ENCODE peak calls at places on chromosomes 6 and 20, in seven cellular contexts. F, Q, B, E, R, T and I are unnamed samples.

GRCh38 chr20:58086763-58087566 is 141.5 kb downstream of the ANKRD60 start:
- DNase-seq in Q (no peak), T (peak; percentile 72), B (peak; percentile 76), F (peak; percentile 55), R (no peak), E (no peak), I (peak; percentile 89)

GRCh38 chr6:136723780-136724179 is 68.5 kb downstream of the MAP3K5 start:
- DNase-seq in F (no peak), Q (no peak), E (no peak), B (no peak), R (peak; percentile 56), T (no peak), I (peak; percentile 10)

GRCh38 chr6:169851641-169852503 is 100.5 kb downstream of the ERMARD start:
- DNase-seq in B (peak; percentile 69), F (peak; percentile 39), E (no peak), Q (no peak), T (no peak), R (peak; percentile 7), I (peak; percentile 73)

GRCh38 chr20:58869662-58870227 is 17.2 kb downstream of the GNAS start:
- DNase-seq in T (no peak), E (no peak), B (no peak), R (no peak), Q (no peak), F (no peak), I (no peak)

GRCh38 chr6:158069800-158070195 is 88.1 kb downstream of the SYNJ2 start:
- DNase-seq in T (no peak), Q (no peak), F (no peak), E (peak; percentile 14), R (no peak), B (no peak), I (peak; percentile 71)

GRCh38 chr6:119333707-119334295 is 15.8 kb downstream of the MAN1A1 start:
- DNase-seq in E (no peak), Q (no peak), B (peak; percentile 20), F (no peak), T (no peak), R (no peak), I (peak; percentile 54)

GRCh38 chr20:1075564-1075963 is 42.8 kb upstream of the PSMF1 start:
- DNase-seq in R (no peak), E (no peak), F (no peak), T (no peak), B (no peak), Q (no peak), I (no peak)

GRCh38 chr6:162943369-162943768 is 215.6 kb downstream of the PACRG start:
- DNase-seq in Q (no peak), T (no peak), B (no peak), R (no peak), F (no peak), E (no peak), I (no peak)

GRCh38 chr6:7101290-7101689 is 6.5 kb upstream of the RREB1 start:
- DNase-seq in Q (no peak), R (no peak), F (no peak), E (no peak), B (no peak), T (no peak), I (no peak)

GRCh38 chr20:9903048-9903651 is 64.3 kb upstream of the PAK5 start:
- DNase-seq in F (no peak), R (no peak), E (no peak), T (peak; percentile 26), Q (no peak), B (no peak), I (peak; percentile 30)

GRCh38 chr6:126947070-126947469 is 171.4 kb upstream of the RSPO3 start:
- DNase-seq in R (no peak), F (no peak), E (no peak), B (no peak), T (no peak), Q (no peak), I (no peak)